ENCODE peak calls at places on chromosomes 16 and 17, in ten cellular contexts. C is fibroblast of lung, J is cardiac muscle cell, Y is testis, D is GM06990, X is psoas muscle, A is HCT116, K is sigmoid colon, I is lung, R is AG09319. E is an unnamed sample.
A peak's percentile ranks its signal among the peaks of the same experiment; 100 is the strongest.

GRCh38 chr16:53154513-53154912 is 99.7 kb downstream of the CHD9 start:
- DNase-seq in C (no peak), J (peak; percentile 11), Y (no peak), D (no peak), X (no peak), A (no peak), K (no peak), I (no peak), R (no peak), E (no peak)

GRCh38 chr16:89924925-89925307 is 1.8 kb downstream of the TUBB3 start:
- DNase-seq in C (no peak), J (no peak), Y (no peak), D (no peak), X (no peak), A (no peak), K (no peak), I (no peak), R (no peak), E (no peak)

GRCh38 chr17:55296699-55297098 is 31.9 kb downstream of the HLF start:
- DNase-seq in C (no peak), J (no peak), Y (no peak), D (no peak), X (no peak), A (no peak), K (no peak), I (no peak), R (no peak), E (no peak)

GRCh38 chr16:59604331-59604730 is 870.2 kb upstream of the GOT2 start:
- DNase-seq in C (peak; percentile 9), J (peak; percentile 44), Y (no peak), D (no peak), X (no peak), A (no peak), K (no peak), I (no peak), R (no peak), E (no peak)

GRCh38 chr16:5509336-5509735 is 411.7 kb upstream of the EEF2KMT start:
- DNase-seq in C (no peak), J (no peak), Y (no peak), D (no peak), X (no peak), A (no peak), K (no peak), I (no peak), R (no peak), E (no peak)

GRCh38 chr17:16398270-16399267 is 16.8 kb upstream of the TRPV2 start:
- DNase-seq in C (no peak), J (no peak), Y (no peak), D (no peak), X (peak; percentile 7), A (no peak), K (no peak), I (no peak), R (no peak), E (no peak)

GRCh38 chr16:24011237-24011636 is 175.5 kb downstream of the PRKCB start:
- DNase-seq in C (no peak), J (no peak), Y (no peak), D (no peak), X (no peak), A (no peak), K (no peak), I (no peak), R (no peak), E (no peak)

GRCh38 chr17:70098030-70098429 is 23.0 kb downstream of the KCNJ16 start:
- DNase-seq in C (no peak), J (no peak), Y (no peak), D (no peak), X (no peak), A (no peak), K (no peak), I (no peak), R (no peak), E (no peak)

GRCh38 chr16:35306915-35307314 is 1847.5 kb downstream of the TP53TG3F start:
- DNase-seq in C (no peak), J (no peak), Y (no peak), D (no peak), X (no peak), A (no peak), K (no peak), I (no peak), R (no peak), E (no peak)

GRCh38 chr16:35305476-35305875 is 1846.1 kb downstream of the TP53TG3F start:
- DNase-seq in C (no peak), J (no peak), Y (no peak), D (no peak), X (no peak), A (no peak), K (no peak), I (no peak), R (no peak), E (no peak)

GRCh38 chr16:35298460-35299243 is 1839.2 kb downstream of the TP53TG3F start:
- DNase-seq in C (no peak), J (no peak), Y (no peak), D (no peak), X (no peak), A (no peak), K (no peak), I (no peak), R (no peak), E (no peak)

GRCh38 chr16:35296962-35297653 is 1837.7 kb downstream of the TP53TG3F start:
- DNase-seq in C (no peak), J (no peak), Y (no peak), D (no peak), X (no peak), A (no peak), K (no peak), I (peak; percentile 3), R (no peak), E (no peak)

GRCh38 chr16:35302859-35303258 is 1843.4 kb downstream of the TP53TG3F start:
- DNase-seq in C (no peak), J (no peak), Y (no peak), D (no peak), X (no peak), A (no peak), K (no peak), I (no peak), R (no peak), E (no peak)
- TF ChIP-seq CTCF in C (no peak), J (no peak), Y (no peak), D (no peak), X (no peak), A (no peak), K (no peak), I (no peak), R (no peak), E (no peak)

GRCh38 chr16:58299757-58300349 is 5.0 kb upstream of the PRSS54 start:
- DNase-seq in C (peak; percentile 16), J (peak; percentile 36), Y (peak; percentile 46), D (no peak), X (no peak), A (peak; percentile 13), K (no peak), I (no peak), R (no peak), E (no peak)
- TF ChIP-seq CTCF in C (peak; percentile 48), J (peak; percentile 76), Y (no peak), D (peak; percentile 64), X (peak; percentile 40), A (peak; percentile 96), K (no peak), I (peak; percentile 19), R (peak; percentile 40), E (peak; percentile 48)

DNA sequence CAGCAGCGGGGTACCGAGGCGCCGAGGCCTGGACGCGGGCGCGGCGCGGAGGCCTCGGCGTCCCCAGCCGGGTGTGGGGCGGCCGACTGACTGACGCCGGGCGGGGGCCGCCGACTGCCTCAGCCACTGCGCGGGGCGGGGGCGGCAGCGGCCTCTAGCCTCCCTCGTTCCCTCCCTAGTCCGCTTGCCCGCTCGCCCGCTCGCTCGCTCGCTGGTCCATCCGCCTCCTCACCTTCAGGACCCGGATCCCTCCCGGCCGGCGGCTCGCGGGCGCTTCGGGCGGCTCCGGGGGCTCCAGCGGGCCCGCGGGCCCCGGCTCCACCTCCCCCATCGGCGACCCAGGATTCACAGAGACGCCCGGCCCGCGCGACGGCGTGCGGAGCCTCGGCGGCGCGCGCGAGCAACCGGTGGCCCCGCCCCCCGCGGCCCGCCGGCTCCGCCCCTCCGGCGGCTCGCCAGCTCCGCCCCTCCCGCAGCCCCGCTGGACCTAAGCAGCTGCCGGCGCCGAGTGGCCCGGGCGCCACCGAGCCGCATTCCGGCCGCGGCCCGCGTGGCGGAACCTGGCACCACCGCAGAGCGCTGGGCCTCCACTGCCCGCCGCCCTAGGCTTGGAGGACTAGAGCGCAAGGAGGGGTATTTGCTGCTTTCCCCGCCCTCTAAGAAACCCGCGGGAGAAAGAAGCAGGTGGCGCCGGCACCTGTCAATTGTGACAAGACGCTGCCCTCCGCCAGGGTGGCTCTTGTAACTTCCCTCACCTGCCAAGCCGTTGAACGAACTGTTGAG is 773 bp downstream of the PHLPP2 start:
- DNase-seq in C (peak; percentile 52), J (peak; percentile 65), Y (peak; percentile 86), D (peak; percentile 86), X (peak; percentile 88), A (peak; percentile 47), K (peak; percentile 87), I (peak; percentile 69), R (no peak), E (peak; percentile 56)
- TF ChIP-seq CTCF in C (no peak), J (no peak), Y (no peak), D (no peak), X (no peak), A (no peak), K (no peak), I (no peak), R (no peak), E (no peak)

GRCh38 chr17:77499699-77500435 is 359.1 kb downstream of the SEC14L1 start:
- DNase-seq in C (no peak), J (no peak), Y (no peak), D (peak; percentile 8), X (peak; percentile 41), A (no peak), K (peak; percentile 56), I (no peak), R (no peak), E (no peak)

GRCh38 chr17:77502626-77503292 is 362.0 kb downstream of the SEC14L1 start:
- DNase-seq in C (no peak), J (no peak), Y (peak; percentile 9), D (peak; percentile 18), X (peak; percentile 52), A (no peak), K (peak; percentile 61), I (no peak), R (no peak), E (no peak)

GRCh38 chr17:77501751-77502625 is 361.2 kb downstream of the SEC14L1 start:
- DNase-seq in C (no peak), J (no peak), Y (peak; percentile 12), D (peak; percentile 9), X (peak; percentile 40), A (no peak), K (peak; percentile 53), I (no peak), R (no peak), E (no peak)

GRCh38 chr17:77498875-77499698 is 358.3 kb downstream of the SEC14L1 start:
- DNase-seq in C (no peak), J (no peak), Y (peak; percentile 14), D (peak; percentile 6), X (peak; percentile 39), A (no peak), K (peak; percentile 60), I (no peak), R (no peak), E (no peak)

DNA sequence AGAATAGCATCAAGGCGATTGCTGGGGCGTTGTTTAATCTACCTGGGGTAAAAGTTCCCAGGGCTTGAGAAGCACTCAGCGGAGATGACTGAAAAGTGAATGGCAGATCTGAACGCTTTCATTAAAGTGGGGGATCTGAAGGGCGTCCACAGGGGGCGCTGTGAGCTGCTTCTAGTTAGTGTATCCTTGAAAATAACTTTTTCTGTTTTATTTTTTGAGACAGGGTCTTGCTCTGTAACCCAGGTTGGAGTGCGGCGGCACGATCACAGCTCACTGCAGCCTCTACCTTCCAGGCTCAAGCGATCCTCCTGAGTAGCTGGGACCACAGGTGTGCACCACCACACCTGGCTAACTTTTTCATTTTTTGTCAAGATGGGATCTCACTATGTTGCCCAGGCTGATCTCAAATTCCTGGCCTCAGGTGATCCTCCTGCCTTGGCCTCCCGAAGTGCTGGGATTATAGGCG is 360.4 kb downstream of the SEC14L1 start:
- DNase-seq in C (peak; percentile 36), J (peak; percentile 35), Y (peak; percentile 38), D (no peak), X (peak; percentile 48), A (no peak), K (peak; percentile 45), I (no peak), R (no peak), E (no peak)
- TF ChIP-seq CTCF in C (peak; percentile 25), J (peak; percentile 49), Y (peak; percentile 47), D (peak; percentile 54), X (peak; percentile 22), A (peak; percentile 69), K (peak; percentile 18), I (no peak), R (peak; percentile 51), E (peak; percentile 68)